ENCODE peak calls at places on chromosomes 4 and X, in seven cellular contexts. One of them, this sample, is unnamed.

GRCh38 chrX:118459494-118459893 is 36.1 kb upstream of the DOCK11 start:
- DNase-seq in upper lobe of left lung: no peak
- DNase-seq in cardiac fibroblast: peak
- DNase-seq in fibroblast of the aortic adventitia: peak
- DNase-seq in stomach: no peak
- DNase-seq in uterus: no peak
- DNase-seq in AG04450: no peak
- DNase-seq in this sample: no peak

GRCh38 chr4:40314951-40315350 is 20.2 kb upstream of the CHRNA9 start:
- DNase-seq in upper lobe of left lung: no peak
- DNase-seq in fibroblast of the aortic adventitia: no peak
- DNase-seq in AG04450: no peak
- DNase-seq in stomach: no peak
- DNase-seq in cardiac fibroblast: peak
- DNase-seq in uterus: no peak
- DNase-seq in this sample: no peak

GRCh38 chr4:41458689-41459088 is 79.3 kb upstream of the LIMCH1 start:
- DNase-seq in cardiac fibroblast: no peak
- DNase-seq in stomach: no peak
- DNase-seq in uterus: no peak
- DNase-seq in upper lobe of left lung: no peak
- DNase-seq in AG04450: no peak
- DNase-seq in fibroblast of the aortic adventitia: no peak
- DNase-seq in this sample: no peak

GRCh38 chr4:84481077-84481878 is 17.8 kb downstream of the NKX6-1 start:
- DNase-seq in stomach: no peak
- DNase-seq in cardiac fibroblast: no peak
- DNase-seq in AG04450: no peak
- DNase-seq in fibroblast of the aortic adventitia: no peak
- DNase-seq in uterus: no peak
- DNase-seq in upper lobe of left lung: peak
- DNase-seq in this sample: no peak

GRCh38 chr4:38704755-38705154 is 40.8 kb downstream of the KLF3 start:
- DNase-seq in cardiac fibroblast: no peak
- DNase-seq in AG04450: no peak
- DNase-seq in fibroblast of the aortic adventitia: no peak
- DNase-seq in uterus: no peak
- DNase-seq in stomach: no peak
- DNase-seq in upper lobe of left lung: no peak
- DNase-seq in this sample: no peak

GRCh38 chr4:52853351-52853750 is 8.8 kb upstream of the RASL11B start:
- DNase-seq in stomach: no peak
- DNase-seq in AG04450: no peak
- DNase-seq in upper lobe of left lung: no peak
- DNase-seq in uterus: no peak
- DNase-seq in fibroblast of the aortic adventitia: peak
- DNase-seq in cardiac fibroblast: peak
- DNase-seq in this sample: no peak

GRCh38 chr4:57103051-57103450 is 7.1 kb downstream of the IGFBP7 start:
- DNase-seq in cardiac fibroblast: peak
- DNase-seq in AG04450: no peak
- DNase-seq in stomach: no peak
- DNase-seq in upper lobe of left lung: no peak
- DNase-seq in fibroblast of the aortic adventitia: peak
- DNase-seq in uterus: no peak
- DNase-seq in this sample: peak

GRCh38 chrX:111348363-111348927 is 63.5 kb downstream of the DCX start:
- DNase-seq in uterus: no peak
- DNase-seq in upper lobe of left lung: no peak
- DNase-seq in AG04450: no peak
- DNase-seq in cardiac fibroblast: no peak
- DNase-seq in stomach: no peak
- DNase-seq in fibroblast of the aortic adventitia: no peak
- DNase-seq in this sample: no peak

GRCh38 chr4:3069661-3070199 is 4.6 kb downstream of the HTT-AS start:
- DNase-seq in fibroblast of the aortic adventitia: no peak
- DNase-seq in AG04450: no peak
- DNase-seq in cardiac fibroblast: no peak
- DNase-seq in upper lobe of left lung: peak
- DNase-seq in uterus: no peak
- DNase-seq in stomach: no peak
- DNase-seq in this sample: no peak

GRCh38 chrX:110407910-110408545 is 49.4 kb downstream of the RTL9 start:
- DNase-seq in uterus: peak
- DNase-seq in fibroblast of the aortic adventitia: peak
- DNase-seq in stomach: no peak
- DNase-seq in AG04450: no peak
- DNase-seq in cardiac fibroblast: peak
- DNase-seq in upper lobe of left lung: no peak
- DNase-seq in this sample: no peak

GRCh38 chrX:43860646-43861370 is 21.4 kb downstream of the MAOB start:
- DNase-seq in fibroblast of the aortic adventitia: peak
- DNase-seq in AG04450: no peak
- DNase-seq in cardiac fibroblast: peak
- DNase-seq in uterus: no peak
- DNase-seq in upper lobe of left lung: no peak
- DNase-seq in stomach: no peak
- DNase-seq in this sample: no peak

GRCh38 chr4:31620476-31620875 is 900.3 kb downstream of the PCDH7 start:
- DNase-seq in uterus: no peak
- DNase-seq in fibroblast of the aortic adventitia: peak
- DNase-seq in stomach: no peak
- DNase-seq in cardiac fibroblast: peak
- DNase-seq in upper lobe of left lung: no peak
- DNase-seq in AG04450: no peak
- DNase-seq in this sample: no peak

GRCh38 chrX:12975999-12976558 is 1.2 kb downstream of the TMSB4X start:
- DNase-seq in AG04450: no peak
- DNase-seq in upper lobe of left lung: peak
- DNase-seq in stomach: peak
- DNase-seq in cardiac fibroblast: peak
- DNase-seq in uterus: peak
- DNase-seq in fibroblast of the aortic adventitia: peak
- DNase-seq in this sample: peak

GRCh38 chrX:19372170-19373033 is 28.7 kb downstream of the PDHA1 start:
- DNase-seq in stomach: peak
- DNase-seq in uterus: peak
- DNase-seq in cardiac fibroblast: peak
- DNase-seq in AG04450: peak
- DNase-seq in fibroblast of the aortic adventitia: peak
- DNase-seq in upper lobe of left lung: peak
- DNase-seq in this sample: peak

GRCh38 chr4:100362363-100362762 is 155.5 kb downstream of the EMCN start:
- DNase-seq in fibroblast of the aortic adventitia: peak
- DNase-seq in cardiac fibroblast: peak
- DNase-seq in uterus: no peak
- DNase-seq in upper lobe of left lung: no peak
- DNase-seq in AG04450: no peak
- DNase-seq in stomach: no peak
- DNase-seq in this sample: no peak

GRCh38 chrX:119636419-119636818 is 30.2 kb upstream of the NKRF start:
- DNase-seq in cardiac fibroblast: no peak
- DNase-seq in AG04450: no peak
- DNase-seq in stomach: no peak
- DNase-seq in fibroblast of the aortic adventitia: no peak
- DNase-seq in upper lobe of left lung: no peak
- DNase-seq in uterus: no peak
- DNase-seq in this sample: no peak

GRCh38 chrX:118632862-118633261 is 94.5 kb upstream of the IL13RA1 start:
- DNase-seq in fibroblast of the aortic adventitia: no peak
- DNase-seq in AG04450: no peak
- DNase-seq in upper lobe of left lung: no peak
- DNase-seq in cardiac fibroblast: no peak
- DNase-seq in uterus: no peak
- DNase-seq in stomach: no peak
- DNase-seq in this sample: no peak

GRCh38 chr4:157014621-157015591 is 43.3 kb upstream of the PDGFC start:
- DNase-seq in AG04450: peak
- DNase-seq in fibroblast of the aortic adventitia: peak
- DNase-seq in cardiac fibroblast: peak
- DNase-seq in stomach: no peak
- DNase-seq in uterus: no peak
- DNase-seq in upper lobe of left lung: no peak
- DNase-seq in this sample: no peak

GRCh38 chrX:41002021-41002420 is 83.2 kb upstream of the USP9X start:
- DNase-seq in cardiac fibroblast: no peak
- DNase-seq in fibroblast of the aortic adventitia: no peak
- DNase-seq in AG04450: no peak
- DNase-seq in stomach: no peak
- DNase-seq in upper lobe of left lung: no peak
- DNase-seq in uterus: no peak
- DNase-seq in this sample: no peak

GRCh38 chr4:151850751-151851150 is 89.9 kb upstream of the GATB start:
- DNase-seq in stomach: no peak
- DNase-seq in AG04450: no peak
- DNase-seq in uterus: no peak
- DNase-seq in cardiac fibroblast: peak
- DNase-seq in fibroblast of the aortic adventitia: peak
- DNase-seq in upper lobe of left lung: no peak
- DNase-seq in this sample: no peak

GRCh38 chrX:56733459-56734046 is 4.5 kb downstream of the NBDY start:
- DNase-seq in stomach: peak
- DNase-seq in fibroblast of the aortic adventitia: peak
- DNase-seq in upper lobe of left lung: no peak
- DNase-seq in AG04450: peak
- DNase-seq in uterus: peak
- DNase-seq in cardiac fibroblast: peak
- DNase-seq in this sample: no peak

GRCh38 chr4:46505131-46505530 is 115.2 kb upstream of the GABRA2 start:
- DNase-seq in cardiac fibroblast: no peak
- DNase-seq in upper lobe of left lung: no peak
- DNase-seq in uterus: no peak
- DNase-seq in AG04450: no peak
- DNase-seq in stomach: no peak
- DNase-seq in fibroblast of the aortic adventitia: no peak
- DNase-seq in this sample: no peak

GRCh38 chr4:173243321-173243720 is 74.7 kb downstream of the GALNT7 start:
- DNase-seq in stomach: no peak
- DNase-seq in cardiac fibroblast: peak
- DNase-seq in upper lobe of left lung: no peak
- DNase-seq in AG04450: peak
- DNase-seq in fibroblast of the aortic adventitia: peak
- DNase-seq in uterus: no peak
- DNase-seq in this sample: no peak

GRCh38 chrX:94454606-94455005 is 780.6 kb downstream of the FAM133A start:
- DNase-seq in AG04450: no peak
- DNase-seq in uterus: no peak
- DNase-seq in upper lobe of left lung: no peak
- DNase-seq in stomach: no peak
- DNase-seq in fibroblast of the aortic adventitia: no peak
- DNase-seq in cardiac fibroblast: no peak
- DNase-seq in this sample: no peak
- H3K4me3 ChIP-seq in AG04450: no peak
- H3K4me3 ChIP-seq in uterus: no peak
- H3K4me3 ChIP-seq in upper lobe of left lung: no peak
- H3K4me3 ChIP-seq in stomach: no peak
- H3K4me3 ChIP-seq in fibroblast of the aortic adventitia: no peak
- H3K4me3 ChIP-seq in cardiac fibroblast: no peak
- H3K4me3 ChIP-seq in this sample: no peak

DNA sequence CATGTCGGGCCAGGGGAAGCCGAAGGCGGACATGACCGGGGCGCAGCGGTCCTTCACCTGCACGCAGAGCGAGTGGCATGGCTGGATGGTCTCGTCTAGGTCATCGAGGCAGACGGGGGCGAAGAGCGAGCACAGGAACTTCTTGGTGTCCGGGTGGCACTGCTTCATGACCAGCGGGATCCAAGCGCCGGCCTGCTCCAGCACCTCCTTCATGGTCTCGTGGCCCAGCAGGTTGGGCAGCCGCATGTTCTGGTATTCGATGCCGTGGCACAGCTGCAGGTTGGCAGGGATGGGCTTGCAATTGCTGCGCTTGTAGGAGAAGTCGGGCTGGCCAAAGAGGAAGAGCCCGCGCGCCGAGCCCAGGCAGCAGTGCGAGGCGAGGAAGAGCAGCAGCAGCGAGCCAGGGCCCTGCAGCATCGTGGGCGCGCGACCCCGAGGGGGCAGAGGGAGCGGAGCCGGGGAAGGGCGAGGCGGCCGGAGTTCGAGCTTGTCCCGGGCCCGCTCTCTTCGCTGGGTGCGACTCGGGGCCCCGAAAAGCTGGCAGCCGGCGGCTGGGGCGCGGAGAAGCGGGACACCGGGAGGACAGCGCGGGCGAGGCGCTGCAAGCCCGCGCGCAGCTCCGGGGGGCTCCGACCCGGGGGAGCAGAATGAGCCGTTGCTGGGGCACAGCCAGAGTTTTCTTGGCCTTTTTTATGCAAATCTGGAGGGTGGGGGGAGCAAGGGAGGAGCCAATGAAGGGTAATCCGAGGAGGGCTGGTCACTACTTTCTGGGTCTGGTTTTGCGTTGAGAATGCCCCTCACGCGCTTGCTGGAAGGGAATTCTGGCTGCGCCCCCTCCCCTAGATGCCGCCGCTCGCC is at the start of gene SFRP2:
- DNase-seq in uterus: no peak
- DNase-seq in cardiac fibroblast: no peak
- DNase-seq in upper lobe of left lung: peak
- DNase-seq in stomach: no peak
- DNase-seq in fibroblast of the aortic adventitia: no peak
- DNase-seq in AG04450: no peak
- DNase-seq in this sample: peak
- H3K4me3 ChIP-seq in uterus: peak
- H3K4me3 ChIP-seq in cardiac fibroblast: no peak
- H3K4me3 ChIP-seq in upper lobe of left lung: peak
- H3K4me3 ChIP-seq in stomach: peak
- H3K4me3 ChIP-seq in fibroblast of the aortic adventitia: peak
- H3K4me3 ChIP-seq in AG04450: no peak
- H3K4me3 ChIP-seq in this sample: no peak

GRCh38 chr4:25163216-25163615 is 3.0 kb upstream of the SEPSECS start:
- DNase-seq in uterus: no peak
- DNase-seq in fibroblast of the aortic adventitia: no peak
- DNase-seq in stomach: no peak
- DNase-seq in AG04450: no peak
- DNase-seq in cardiac fibroblast: no peak
- DNase-seq in upper lobe of left lung: no peak
- DNase-seq in this sample: no peak
- H3K4me3 ChIP-seq in uterus: no peak
- H3K4me3 ChIP-seq in fibroblast of the aortic adventitia: no peak
- H3K4me3 ChIP-seq in stomach: no peak
- H3K4me3 ChIP-seq in AG04450: no peak
- H3K4me3 ChIP-seq in cardiac fibroblast: no peak
- H3K4me3 ChIP-seq in upper lobe of left lung: no peak
- H3K4me3 ChIP-seq in this sample: no peak

DNA sequence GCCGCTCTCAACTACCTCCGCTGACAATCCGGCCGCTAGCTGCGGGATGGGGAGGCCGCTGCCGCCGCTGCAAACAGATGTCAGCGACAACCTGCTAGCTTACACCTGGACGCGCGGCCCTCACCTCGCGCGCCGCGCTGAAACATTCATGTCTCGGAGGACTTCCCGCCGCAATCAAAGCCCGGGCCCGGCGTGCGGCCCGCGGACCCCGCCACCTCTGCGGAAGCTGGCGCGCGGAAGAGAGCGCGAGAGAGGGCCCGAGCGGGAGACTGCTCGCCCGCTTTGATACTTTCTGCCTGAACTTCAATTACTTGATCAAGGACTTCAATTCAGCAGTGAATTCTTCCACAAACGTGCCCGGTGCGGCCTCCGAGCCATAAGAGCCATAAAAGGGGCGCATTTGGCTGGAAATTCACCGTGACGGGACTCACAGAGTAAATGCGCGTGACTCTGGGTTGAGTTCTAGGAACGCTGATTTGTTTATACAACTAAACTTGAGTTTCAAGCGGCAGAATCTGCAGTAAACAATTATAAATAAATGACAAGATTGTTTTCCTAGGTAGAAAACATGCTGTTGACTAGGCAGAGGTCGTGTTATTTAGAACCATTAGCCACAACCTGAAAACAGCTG is 108.2 kb downstream of the ANTXR2 start:
- DNase-seq in stomach: no peak
- DNase-seq in cardiac fibroblast: no peak
- DNase-seq in AG04450: no peak
- DNase-seq in fibroblast of the aortic adventitia: no peak
- DNase-seq in upper lobe of left lung: peak
- DNase-seq in uterus: no peak
- DNase-seq in this sample: peak
- H3K4me3 ChIP-seq in stomach: peak
- H3K4me3 ChIP-seq in cardiac fibroblast: no peak
- H3K4me3 ChIP-seq in AG04450: no peak
- H3K4me3 ChIP-seq in fibroblast of the aortic adventitia: no peak
- H3K4me3 ChIP-seq in upper lobe of left lung: no peak
- H3K4me3 ChIP-seq in uterus: no peak
- H3K4me3 ChIP-seq in this sample: no peak

This sample was measured in kidney.